ENCODE peak calls at places on chromosomes 13 and 19, in five cellular contexts. R is fibroblast of the aortic adventitia, V is tibial artery, J is memory B cell, T is NCI-H345. W is an unnamed sample.

GRCh38 chr19:54355675-54356074 is 9.1 kb downstream of the LAIR1 start:
- DNase-seq in R (no peak), J (no peak), V (peak), T (no peak), W (no peak)

GRCh38 chr13:28741080-28741479 is 22.3 kb upstream of the SLC46A3 start:
- DNase-seq in R (no peak), V (no peak), J (no peak), T (no peak), W (no peak)

GRCh38 chr19:47723573-47723923 is 10.3 kb downstream of the EHD2 start:
- DNase-seq in T (peak), J (no peak), R (peak), V (peak), W (no peak)

GRCh38 chr19:33740811-33741396 is 55.8 kb upstream of the KCTD15 start:
- DNase-seq in T (no peak), V (no peak), R (peak), J (no peak), W (peak)

GRCh38 chr13:27854606-27855005 is 62.3 kb downstream of the GSX1 start:
- DNase-seq in V (no peak), J (no peak), R (no peak), T (no peak), W (no peak)

GRCh38 chr13:32660227-32660626 is 74.0 kb downstream of the PDS5B start:
- DNase-seq in R (no peak), J (no peak), V (no peak), T (no peak), W (no peak)

GRCh38 chr13:44930907-44931676 is 58.2 kb downstream of the NUFIP1 start:
- DNase-seq in T (no peak), V (no peak), R (peak), J (no peak), W (no peak)

GRCh38 chr13:24280722-24281121 is 28.7 kb upstream of the C1QTNF9 start:
- DNase-seq in J (peak), R (no peak), T (no peak), V (no peak), W (no peak)

GRCh38 chr13:36282818-36283432 is 14.7 kb downstream of the CCDC169 start:
- DNase-seq in T (peak), R (peak), V (no peak), J (no peak), W (peak)

GRCh38 chr19:42132030-42132628 is at the start of gene POU2F2:
- DNase-seq in J (peak), V (peak), R (no peak), T (no peak), W (no peak)

GRCh38 chr13:110108348-110109139 is 198.4 kb downstream of the COL4A1 start:
- DNase-seq in V (peak), R (peak), J (no peak), T (peak), W (peak)